ENCODE peak calls at places on chromosomes 11 and 22, in five cellular contexts. Z is HCT116, C is AG04450, D is AG04449, W is heart right ventricle. N is an unnamed sample.

GRCh38 chr11:70201876-70202861 is 927 bp upstream of the FADD start:
- DNase-seq in Z (no peak), D (no peak), C (no peak), W (no peak), N (no peak)

GRCh38 chr22:17954860-17955587 is 69.3 kb downstream of the MICAL3 start:
- DNase-seq in Z (no peak), W (no peak), C (no peak), D (no peak), N (no peak)

GRCh38 chr22:50071432-50072166 is 13.5 kb upstream of the TTLL8 start:
- DNase-seq in D (no peak), W (no peak), C (no peak), Z (no peak), N (no peak)

GRCh38 chr11:31542862-31543261 is 33.3 kb downstream of the ELP4 start:
- DNase-seq in D (no peak), W (no peak), Z (no peak), C (no peak), N (no peak)

GRCh38 chr11:34305095-34305692 is 52.6 kb downstream of the ABTB2 start:
- DNase-seq in D (no peak), W (no peak), C (no peak), Z (no peak), N (no peak)

GRCh38 chr11:74284466-74284865 is 27.0 kb downstream of the P4HA3 start:
- DNase-seq in W (no peak), D (no peak), Z (no peak), C (no peak), N (no peak)

GRCh38 chr22:37775785-37776638 is 31.7 kb upstream of the GCAT start:
- DNase-seq in W (no peak), Z (no peak), C (peak; percentile 90), D (no peak), N (peak; percentile 66)

GRCh38 chr22:43848366-43849171 is 13.7 kb downstream of the SULT4A1 start:
- DNase-seq in Z (peak; percentile 4), D (no peak), W (no peak), C (no peak), N (no peak)

GRCh38 chr11:20589796-20590195 is 9.6 kb upstream of the SLC6A5 start:
- DNase-seq in W (no peak), D (no peak), C (no peak), Z (no peak), N (no peak)

GRCh38 chr11:123212406-123212805 is 17.4 kb upstream of the CLMP start:
- DNase-seq in W (no peak), C (no peak), Z (no peak), D (no peak), N (no peak)

GRCh38 chr11:123188508-123189165 is 6.4 kb downstream of the CLMP start:
- DNase-seq in D (no peak), Z (no peak), W (no peak), C (peak; percentile 91), N (peak; percentile 97)

DNA sequence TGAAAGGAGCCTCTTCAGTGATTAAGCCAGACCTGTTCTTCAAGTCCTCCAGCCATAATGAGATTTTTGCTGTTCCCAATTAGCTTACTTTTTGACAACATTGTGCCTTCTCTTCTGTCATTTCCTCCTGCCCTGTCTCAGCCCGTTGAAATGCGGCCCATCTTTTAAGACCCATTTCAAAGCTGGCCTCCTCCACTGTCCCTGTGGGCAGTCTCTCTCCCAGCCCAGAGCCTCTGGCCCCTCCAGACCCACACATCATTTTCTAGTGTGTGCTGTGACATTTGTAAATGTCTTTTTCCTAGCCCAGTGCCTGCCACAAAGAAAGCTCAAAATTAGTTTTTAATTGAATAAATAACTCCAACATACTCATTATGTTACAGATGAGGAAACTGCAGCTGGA is 70.9 kb downstream of the BUD13 start:
- DNase-seq in W (no peak), C (no peak), D (no peak), Z (no peak), N (no peak)
- H3K4me3 ChIP-seq in W (no peak overlapping the region), C (no peak overlapping the region), D (no peak overlapping the region), Z (no peak overlapping the region), N (no peak overlapping the region)

DNA sequence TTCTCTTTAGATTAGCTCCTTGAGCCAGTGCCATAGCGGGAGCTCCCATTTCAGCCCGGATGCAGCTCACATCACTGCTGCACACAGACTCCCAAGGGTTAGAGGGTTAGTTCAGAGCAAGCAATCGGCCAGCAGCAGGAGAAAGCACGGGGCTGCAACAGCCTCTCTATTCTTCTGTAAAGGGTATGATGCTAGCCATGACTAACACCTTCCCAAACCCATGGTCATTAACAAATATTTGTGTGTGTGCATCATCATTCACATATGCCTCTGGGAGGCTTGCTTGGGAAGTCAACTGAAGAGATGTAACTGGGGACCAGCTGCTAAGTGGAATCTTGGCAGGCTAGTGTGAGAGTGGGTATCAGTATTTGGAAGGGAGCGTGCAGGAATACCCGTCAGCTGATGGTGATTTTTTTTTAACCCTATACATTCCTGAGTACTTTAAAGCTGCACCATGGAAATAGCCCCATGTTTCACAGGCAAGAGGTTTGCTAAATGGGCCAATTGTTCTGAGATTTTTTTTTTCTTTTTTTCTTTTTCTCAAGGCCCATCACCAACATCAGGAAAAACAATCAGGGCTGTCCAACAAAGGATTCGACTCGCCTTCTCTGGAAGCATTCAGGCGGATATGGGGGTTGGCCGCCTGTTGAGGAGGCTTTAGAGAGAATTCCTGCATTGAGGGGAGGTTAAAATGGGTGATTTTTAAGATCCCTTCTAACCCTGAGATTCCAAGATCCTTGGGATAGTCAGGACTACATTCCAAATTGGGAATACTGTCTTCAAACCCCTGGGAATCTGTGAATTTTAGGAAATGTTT is 33.2 kb upstream of the CCDC89 start:
- DNase-seq in D (peak; percentile 99), C (peak; percentile 97), W (peak; percentile 46), Z (peak; percentile 82), N (peak; percentile 96)
- H3K4me3 ChIP-seq in D (peak overlapping the region; percentile 57), C (peak overlapping the region; percentile 64), W (peak overlapping the region; percentile 29), Z (no peak overlapping the region), N (peak overlapping the region; percentile 35)

GRCh38 chr22:25661067-25661466 is 80.9 kb upstream of the MYO18B start:
- DNase-seq in D (no peak), C (no peak), W (no peak), Z (no peak), N (no peak)
- H3K4me3 ChIP-seq in D (no peak overlapping the region), C (no peak overlapping the region), W (no peak overlapping the region), Z (no peak overlapping the region), N (no peak overlapping the region)

GRCh38 chr11:78351193-78351592 is 66.4 kb downstream of the GAB2 start:
- DNase-seq in Z (no peak), C (no peak), D (no peak), W (no peak), N (no peak)

GRCh38 chr11:78351979-78352731 is 65.5 kb downstream of the GAB2 start:
- DNase-seq in Z (no peak), D (no peak), W (no peak), C (no peak), N (no peak)

GRCh38 chr11:78349614-78350013 is 68.0 kb downstream of the GAB2 start:
- DNase-seq in C (no peak), Z (no peak), D (no peak), W (peak; percentile 22), N (no peak)

GRCh38 chr11:78350101-78350645 is 67.4 kb downstream of the GAB2 start:
- DNase-seq in W (peak; percentile 35), Z (no peak), D (no peak), C (peak; percentile 37), N (no peak)

DNA sequence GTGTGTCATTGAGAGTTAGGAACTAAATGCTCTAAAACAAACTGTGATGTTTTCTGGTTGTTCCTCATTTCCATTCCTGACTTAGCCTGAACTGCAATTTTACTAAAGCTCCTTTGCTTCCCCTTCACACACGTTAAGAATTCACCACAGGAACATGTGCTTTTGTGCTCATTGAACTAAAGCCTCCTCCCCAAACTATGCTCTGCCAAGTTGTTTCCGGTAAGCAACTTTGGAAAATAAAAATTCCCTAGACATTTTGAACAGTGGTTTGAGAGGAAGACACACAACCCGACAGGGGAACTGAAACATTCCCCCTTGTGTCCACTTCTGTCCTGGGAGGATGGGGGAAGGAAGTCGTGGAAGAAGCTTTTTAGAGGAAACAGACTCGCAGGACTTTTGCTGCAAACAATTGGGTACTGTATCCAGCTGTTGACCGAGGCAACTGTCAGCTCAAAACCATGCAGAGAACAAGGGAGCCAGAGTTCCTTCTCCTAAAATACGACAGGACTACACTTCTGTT is 66.9 kb downstream of the GAB2 start:
- DNase-seq in D (no peak), W (peak; percentile 58), C (no peak), Z (no peak), N (no peak)
- H3K4me3 ChIP-seq in D (peak overlapping the region; percentile 28), W (peak overlapping the region; percentile 22), C (peak overlapping the region; percentile 1), Z (no peak overlapping the region), N (peak overlapping the region; percentile 2)